ENCODE peak calls at places on chromosomes 1 and 21, in four cellular contexts. One of them, this sample, is unnamed. For H3K27me3, the result is how much of the 10 kb centered on the place peaks cover.

GRCh38 chr1:216528816-216529215 is 105.6 kb upstream of the USH2A start:
- DNase-seq in mesendoderm: no peak
- DNase-seq in PC-3: peak
- DNase-seq in fibroblast of lung: no peak
- DNase-seq in this sample: no peak

GRCh38 chr21:31612889-31613785 is 46.4 kb upstream of the SOD1 start:
- DNase-seq in mesendoderm: no peak
- DNase-seq in PC-3: peak
- DNase-seq in fibroblast of lung: no peak
- DNase-seq in this sample: no peak

GRCh38 chr1:163664706-163665321 is 343.1 kb downstream of the NUF2 start:
- DNase-seq in mesendoderm: no peak
- DNase-seq in PC-3: no peak
- DNase-seq in fibroblast of lung: peak
- DNase-seq in this sample: no peak

GRCh38 chr21:41868062-41868710 is 11.0 kb downstream of the PRDM15 start:
- DNase-seq in mesendoderm: no peak
- DNase-seq in PC-3: no peak
- DNase-seq in fibroblast of lung: no peak
- DNase-seq in this sample: no peak

GRCh38 chr1:87044840-87045239 is 130.4 kb downstream of the HS2ST1 start:
- DNase-seq in mesendoderm: no peak
- DNase-seq in PC-3: no peak
- DNase-seq in fibroblast of lung: no peak
- DNase-seq in this sample: no peak

GRCh38 chr1:5481889-5482288 is 510.3 kb downstream of the NPHP4 start:
- DNase-seq in mesendoderm: peak
- DNase-seq in PC-3: peak
- DNase-seq in fibroblast of lung: no peak
- DNase-seq in this sample: no peak

GRCh38 chr1:234875328-234875952 is 253.2 kb downstream of the TOMM20 start:
- DNase-seq in mesendoderm: no peak
- DNase-seq in PC-3: no peak
- DNase-seq in fibroblast of lung: no peak
- DNase-seq in this sample: no peak

GRCh38 chr21:31410763-31411278 is 66.8 kb upstream of the TIAM1 start:
- DNase-seq in mesendoderm: no peak
- DNase-seq in PC-3: no peak
- DNase-seq in fibroblast of lung: no peak
- DNase-seq in this sample: no peak

GRCh38 chr1:102970496-102971078 is 137.7 kb downstream of the COL11A1 start:
- DNase-seq in mesendoderm: peak
- DNase-seq in PC-3: peak
- DNase-seq in fibroblast of lung: peak
- DNase-seq in this sample: peak

GRCh38 chr1:32400876-32401631 is 6.8 kb upstream of the BSDC1 start:
- DNase-seq in mesendoderm: peak
- DNase-seq in PC-3: peak
- DNase-seq in fibroblast of lung: peak
- DNase-seq in this sample: peak

GRCh38 chr1:36966242-36966641 is 68.1 kb downstream of the GRIK3 start:
- DNase-seq in mesendoderm: peak
- DNase-seq in PC-3: peak
- DNase-seq in fibroblast of lung: peak
- DNase-seq in this sample: peak

GRCh38 chr1:71916894-71917293 is 365.4 kb downstream of the NEGR1 start:
- DNase-seq in mesendoderm: no peak
- DNase-seq in PC-3: peak
- DNase-seq in fibroblast of lung: no peak
- DNase-seq in this sample: no peak

GRCh38 chr1:10635992-10636391 is 160.5 kb downstream of the CASZ1 start:
- DNase-seq in mesendoderm: no peak
- DNase-seq in PC-3: no peak
- DNase-seq in fibroblast of lung: no peak
- DNase-seq in this sample: no peak

GRCh38 chr1:119298687-119299086 is 69.9 kb upstream of the HAO2 start:
- DNase-seq in mesendoderm: no peak
- DNase-seq in PC-3: peak
- DNase-seq in fibroblast of lung: peak
- DNase-seq in this sample: peak

GRCh38 chr1:190679444-190679843 is 201.8 kb upstream of the BRINP3 start:
- DNase-seq in mesendoderm: no peak
- DNase-seq in PC-3: peak
- DNase-seq in fibroblast of lung: peak
- DNase-seq in this sample: no peak

GRCh38 chr1:41566969-41567368 is 82.5 kb upstream of the EDN2 start:
- DNase-seq in mesendoderm: no peak
- DNase-seq in PC-3: no peak
- DNase-seq in fibroblast of lung: no peak
- DNase-seq in this sample: no peak

GRCh38 chr1:23110391-23110790 is 58.3 kb downstream of the LUZP1 start:
- DNase-seq in mesendoderm: no peak
- DNase-seq in PC-3: no peak
- DNase-seq in fibroblast of lung: no peak
- DNase-seq in this sample: no peak

GRCh38 chr1:4734791-4735190 is 80.4 kb downstream of the AJAP1 start:
- DNase-seq in mesendoderm: no peak
- DNase-seq in PC-3: no peak
- DNase-seq in fibroblast of lung: no peak
- DNase-seq in this sample: no peak

GRCh38 chr1:184889183-184889582 is 85.1 kb downstream of the NIBAN1 start:
- DNase-seq in mesendoderm: no peak
- DNase-seq in PC-3: no peak
- DNase-seq in fibroblast of lung: no peak
- DNase-seq in this sample: no peak

GRCh38 chr21:16193758-16194606 is 464.2 kb downstream of the USP25 start:
- DNase-seq in mesendoderm: peak
- DNase-seq in PC-3: peak
- DNase-seq in fibroblast of lung: peak
- DNase-seq in this sample: peak

GRCh38 chr1:164891615-164892014 is 332.6 kb downstream of the PBX1 start:
- DNase-seq in mesendoderm: peak
- DNase-seq in PC-3: peak
- DNase-seq in fibroblast of lung: no peak
- DNase-seq in this sample: no peak

GRCh38 chr1:20981903-20982695 is 194.6 kb downstream of the EIF4G3 start:
- DNase-seq in mesendoderm: no peak
- DNase-seq in PC-3: peak
- DNase-seq in fibroblast of lung: peak
- DNase-seq in this sample: no peak

GRCh38 chr1:34270181-34270580 is 93.5 kb downstream of the C1orf94 start:
- DNase-seq in mesendoderm: no peak
- DNase-seq in PC-3: no peak
- DNase-seq in fibroblast of lung: no peak
- DNase-seq in this sample: no peak

GRCh38 chr1:167706363-167706762 is 15.4 kb upstream of the MPZL1 start:
- DNase-seq in mesendoderm: no peak
- DNase-seq in PC-3: no peak
- DNase-seq in fibroblast of lung: no peak
- DNase-seq in this sample: no peak

GRCh38 chr1:51960262-51960661 is 30.2 kb downstream of the RAB3B start:
- DNase-seq in mesendoderm: peak
- DNase-seq in PC-3: no peak
- DNase-seq in fibroblast of lung: no peak
- DNase-seq in this sample: no peak

GRCh38 chr1:48617227-48617626 is 145.2 kb upstream of the SPATA6 start:
- DNase-seq in mesendoderm: no peak
- DNase-seq in PC-3: no peak
- DNase-seq in fibroblast of lung: peak
- DNase-seq in this sample: peak

GRCh38 chr1:110053557-110054428 is 16.7 kb downstream of the ALX3 start:
- DNase-seq in mesendoderm: peak
- DNase-seq in PC-3: peak
- DNase-seq in fibroblast of lung: peak
- DNase-seq in this sample: peak

GRCh38 chr1:116826818-116827606 is 72.8 kb downstream of the CD2 start:
- DNase-seq in mesendoderm: peak
- DNase-seq in PC-3: peak
- DNase-seq in fibroblast of lung: no peak
- DNase-seq in this sample: no peak

GRCh38 chr1:869499-870244 is 54.1 kb upstream of the SAMD11 start:
- DNase-seq in mesendoderm: peak
- DNase-seq in PC-3: peak
- DNase-seq in fibroblast of lung: peak
- DNase-seq in this sample: peak

GRCh38 chr1:32988665-32989064 is 24.1 kb upstream of the RNF19B start:
- DNase-seq in mesendoderm: no peak
- DNase-seq in PC-3: peak
- DNase-seq in fibroblast of lung: peak
- DNase-seq in this sample: no peak

GRCh38 chr1:56577859-56578663 is 1.3 kb downstream of the PLPP3 start:
- DNase-seq in mesendoderm: peak
- DNase-seq in PC-3: peak
- DNase-seq in fibroblast of lung: peak
- DNase-seq in this sample: no peak

GRCh38 chr1:19704247-19705113 is 39.8 kb downstream of the HTR6 start:
- DNase-seq in mesendoderm: peak
- DNase-seq in PC-3: peak
- DNase-seq in fibroblast of lung: peak
- DNase-seq in this sample: peak

GRCh38 chr1:243718893-243719292 is 131.2 kb downstream of the AKT3 start:
- DNase-seq in mesendoderm: peak
- DNase-seq in PC-3: peak
- DNase-seq in fibroblast of lung: peak
- DNase-seq in this sample: no peak

GRCh38 chr1:37274896-37275631 is 199.3 kb upstream of the ZC3H12A start:
- DNase-seq in mesendoderm: peak
- DNase-seq in PC-3: no peak
- DNase-seq in fibroblast of lung: no peak
- DNase-seq in this sample: no peak

GRCh38 chr1:164699815-164700491 is 141.0 kb downstream of the PBX1 start:
- DNase-seq in mesendoderm: no peak
- DNase-seq in PC-3: no peak
- DNase-seq in fibroblast of lung: peak
- DNase-seq in this sample: no peak

GRCh38 chr1:234212764-234213406 is 160.4 kb upstream of the COA6 start:
- DNase-seq in mesendoderm: peak
- DNase-seq in PC-3: peak
- DNase-seq in fibroblast of lung: peak
- DNase-seq in this sample: peak

GRCh38 chr1:161719325-161719611 is 2.1 kb upstream of the FCRLB start:
- DNase-seq in mesendoderm: no peak
- DNase-seq in PC-3: no peak
- DNase-seq in fibroblast of lung: no peak
- DNase-seq in this sample: no peak
- H3K27me3 ChIP-seq in mesendoderm: under half
- H3K27me3 ChIP-seq in PC-3: under half
- H3K27me3 ChIP-seq in fibroblast of lung: under half
- H3K27me3 ChIP-seq in this sample: under half

DNA sequence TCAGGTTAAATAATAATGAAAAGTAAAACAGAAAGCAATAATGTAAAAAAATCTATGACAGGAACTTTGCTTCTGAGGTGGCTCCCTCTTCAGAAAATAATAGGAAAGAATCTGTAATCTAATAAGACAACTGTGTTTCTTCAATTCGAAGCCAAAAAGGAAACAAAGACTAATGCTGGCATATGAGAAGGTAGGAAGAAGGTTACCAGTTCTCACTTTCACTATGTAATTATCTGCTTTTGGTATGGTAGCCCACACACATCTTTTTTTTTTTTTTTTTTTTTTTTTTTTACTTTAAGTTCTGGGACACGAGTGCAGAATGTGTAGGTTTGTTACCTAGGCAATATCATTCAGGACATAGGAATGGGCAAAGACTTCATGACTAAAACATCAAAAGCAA is 47.1 kb downstream of the COP1 start:
- DNase-seq in mesendoderm: no peak
- DNase-seq in PC-3: no peak
- DNase-seq in fibroblast of lung: no peak
- DNase-seq in this sample: no peak
- H3K4me3 ChIP-seq in mesendoderm: no peak
- H3K4me3 ChIP-seq in PC-3: no peak
- H3K4me3 ChIP-seq in fibroblast of lung: no peak
- H3K4me3 ChIP-seq in this sample: no peak

GRCh38 chr1:180278791-180279432 is 48.8 kb downstream of the LHX4 start:
- DNase-seq in mesendoderm: no peak
- DNase-seq in PC-3: peak
- DNase-seq in fibroblast of lung: no peak
- DNase-seq in this sample: no peak

GRCh38 chr1:180278193-180278556 is 48.1 kb downstream of the LHX4 start:
- DNase-seq in mesendoderm: no peak
- DNase-seq in PC-3: no peak
- DNase-seq in fibroblast of lung: no peak
- DNase-seq in this sample: no peak

GRCh38 chr1:180282401-180282800 is 52.3 kb downstream of the LHX4 start:
- DNase-seq in mesendoderm: no peak
- DNase-seq in PC-3: no peak
- DNase-seq in fibroblast of lung: no peak
- DNase-seq in this sample: no peak

GRCh38 chr1:180283098-180283497 is 53.0 kb downstream of the LHX4 start:
- DNase-seq in mesendoderm: no peak
- DNase-seq in PC-3: no peak
- DNase-seq in fibroblast of lung: no peak
- DNase-seq in this sample: no peak

DNA sequence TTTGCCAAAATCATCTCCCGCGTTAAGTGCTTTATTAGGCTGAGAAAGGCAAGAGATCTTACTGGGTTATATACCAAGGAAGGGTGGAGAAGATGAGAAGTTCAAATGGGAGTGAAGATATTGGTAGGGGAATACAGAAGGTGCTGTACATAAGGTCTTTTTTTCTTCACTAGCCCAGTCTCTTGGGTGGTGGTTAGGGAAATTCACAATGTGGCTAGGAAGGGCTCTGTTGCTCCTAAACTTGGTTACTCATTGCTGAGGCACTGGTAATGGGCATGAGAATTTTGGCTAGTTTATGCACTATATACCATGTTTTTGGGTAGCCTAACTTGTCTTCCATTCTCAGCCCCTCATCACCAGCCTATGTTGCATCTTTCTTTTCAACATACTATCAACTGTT is 50.6 kb downstream of the LHX4 start:
- DNase-seq in mesendoderm: no peak
- DNase-seq in PC-3: no peak
- DNase-seq in fibroblast of lung: no peak
- DNase-seq in this sample: no peak
- H3K27me3 ChIP-seq in mesendoderm: under half
- H3K27me3 ChIP-seq in PC-3: under half
- H3K27me3 ChIP-seq in fibroblast of lung: under half
- H3K27me3 ChIP-seq in this sample: under half

GRCh38 chr21:29145837-29146453 is 15.5 kb downstream of the MAP3K7CL start:
- DNase-seq in mesendoderm: no peak
- DNase-seq in PC-3: no peak
- DNase-seq in fibroblast of lung: no peak
- DNase-seq in this sample: peak
- H3K4me3 ChIP-seq in mesendoderm: no peak
- H3K4me3 ChIP-seq in PC-3: peak
- H3K4me3 ChIP-seq in fibroblast of lung: no peak
- H3K4me3 ChIP-seq in this sample: peak